ENCODE peak calls at places on chromosomes 4 and X, in five cellular contexts. M is fibroblast of the aortic adventitia, P is PC-3, O is body of pancreas, B is psoas muscle. Q is an unnamed sample.
A peak's percentile ranks its signal among the peaks of the same experiment; 100 is the strongest.

GRCh38 chr4:93829531-93830089 is 1.1 kb downstream of the ATOH1 start:
- DNase-seq in B (no peak), O (no peak), M (no peak), P (no peak), Q (no peak)

GRCh38 chr4:152729466-152729865 is 49.7 kb upstream of the TMEM154 start:
- DNase-seq in P (peak; percentile 73), O (no peak), M (peak; percentile 45), B (no peak), Q (no peak)

GRCh38 chr4:141195095-141195707 is 25.5 kb upstream of the ZNF330 start:
- DNase-seq in B (no peak), O (peak; percentile 17), M (peak; percentile 20), P (no peak), Q (peak; percentile 57)

GRCh38 chr4:121653986-121654385 is 42.8 kb downstream of the ANXA5 start:
- DNase-seq in O (no peak), B (no peak), M (no peak), P (no peak), Q (no peak)

GRCh38 chr4:176538217-176538925 is 218.6 kb downstream of the SPCS3 start:
- DNase-seq in P (peak; percentile 80), B (no peak), M (peak; percentile 93), O (no peak), Q (no peak)

GRCh38 chrX:136525738-136526606 is 6.0 kb upstream of the VGLL1 start:
- DNase-seq in M (peak; percentile 91), B (peak; percentile 82), P (peak; percentile 95), O (peak; percentile 68), Q (peak; percentile 72)

GRCh38 chrX:24574743-24575142 is 72.4 kb downstream of the PCYT1B start:
- DNase-seq in O (no peak), P (no peak), M (no peak), B (no peak), Q (no peak)

GRCh38 chr4:140005699-140006098 is 148.3 kb downstream of the MAML3 start:
- DNase-seq in B (no peak), O (no peak), M (no peak), P (peak; percentile 38), Q (no peak)

GRCh38 chr4:5956285-5957021 is 61.8 kb downstream of the C4orf50 start:
- DNase-seq in B (peak; percentile 63), O (peak; percentile 88), P (peak; percentile 10), M (no peak), Q (no peak)

GRCh38 chr4:100286601-100287000 is 96.3 kb upstream of the DDIT4L start:
- DNase-seq in M (no peak), O (no peak), B (no peak), P (no peak), Q (no peak)

GRCh38 chr4:77525538-77525937 is 80.1 kb upstream of the CXCL13 start:
- DNase-seq in O (no peak), B (no peak), M (no peak), P (peak; percentile 67), Q (no peak)

GRCh38 chr4:137474711-137475301 is 57.5 kb downstream of the PCDH18 start:
- DNase-seq in M (peak; percentile 73), B (no peak), P (peak; percentile 15), O (no peak), Q (no peak)

GRCh38 chrX:30364229-30364628 is 55.0 kb upstream of the NR0B1 start:
- DNase-seq in M (no peak), B (no peak), P (no peak), O (peak; percentile 5), Q (no peak)

GRCh38 chrX:72621163-72621562 is 48.5 kb upstream of the HDAC8 start:
- DNase-seq in O (no peak), P (peak; percentile 60), B (no peak), M (no peak), Q (no peak)

GRCh38 chr4:73841243-73841925 is 4.9 kb downstream of the CXCL6 start:
- DNase-seq in P (peak; percentile 80), M (peak; percentile 91), O (no peak), B (no peak), Q (no peak)

GRCh38 chrX:95063554-95063953 is 1389.5 kb downstream of the FAM133A start:
- DNase-seq in O (no peak), M (peak; percentile 55), B (no peak), P (peak; percentile 29), Q (no peak)

GRCh38 chrX:110086162-110086915 is 83.4 kb downstream of the TMEM164 start:
- DNase-seq in P (peak; percentile 73), B (no peak), O (no peak), M (peak; percentile 30), Q (no peak)

GRCh38 chr4:151184523-151185458 is 85.4 kb downstream of the RPS3A start:
- DNase-seq in P (peak; percentile 31), O (no peak), B (no peak), M (peak; percentile 71), Q (no peak)

GRCh38 chr4:154583230-154583629 is 7.3 kb downstream of the FGA start:
- DNase-seq in P (no peak), O (no peak), M (no peak), B (no peak), Q (no peak)

GRCh38 chrX:110321081-110321480 is 3.2 kb upstream of the AMMECR1 start:
- DNase-seq in O (no peak), P (no peak), M (no peak), B (no peak), Q (no peak)

GRCh38 chr4:155885666-155886065 is 17.8 kb upstream of the TDO2 start:
- DNase-seq in O (no peak), B (no peak), M (no peak), P (no peak), Q (no peak)

GRCh38 chr4:125390126-125390525 is 75.4 kb downstream of the FAT4 start:
- DNase-seq in B (no peak), M (peak; percentile 75), P (peak; percentile 39), O (no peak), Q (no peak)

GRCh38 chr4:46818604-46819003 is 90.4 kb downstream of the COX7B2 start:
- DNase-seq in O (no peak), B (no peak), P (peak; percentile 30), M (no peak), Q (no peak)

GRCh38 chr4:110484029-110484428 is 8.1 kb downstream of the ENPEP start:
- DNase-seq in P (no peak), B (no peak), M (no peak), O (no peak), Q (no peak)

GRCh38 chrX:44989995-44990770 is 117.2 kb downstream of the KDM6A start:
- DNase-seq in M (no peak), P (no peak), O (no peak), B (no peak), Q (no peak)

GRCh38 chr4:165288639-165289428 is 38.6 kb upstream of the MSMO1 start:
- DNase-seq in B (no peak), M (peak; percentile 81), O (no peak), P (peak; percentile 28), Q (peak; percentile 54)

GRCh38 chrX:132965461-132965860 is 7.0 kb upstream of the HS6ST2 start:
- DNase-seq in P (no peak), M (no peak), O (no peak), B (no peak), Q (no peak)

GRCh38 chr4:1747603-1747967 is 26.3 kb downstream of the TACC3 start:
- DNase-seq in M (no peak), B (no peak), P (no peak), O (no peak), Q (no peak)

GRCh38 chrX:140775211-140775610 is 65.7 kb downstream of the LINC00632 start:
- DNase-seq in P (no peak), M (peak; percentile 53), O (no peak), B (no peak), Q (no peak)

GRCh38 chrX:1242901-1243402 is 25.7 kb upstream of the CSF2RA start:
- DNase-seq in P (peak; percentile 39), O (no peak), B (no peak), M (no peak), Q (no peak)

GRCh38 chr4:1208266-1208961 is 36.0 kb upstream of the SPON2 start:
- DNase-seq in M (no peak), P (no peak), B (peak; percentile 56), O (peak; percentile 21), Q (no peak)

GRCh38 chr4:79421483-79421882 is 13.5 kb upstream of the GK2 start:
- DNase-seq in B (no peak), O (no peak), M (no peak), P (no peak), Q (no peak)

GRCh38 chrX:119272882-119273806 is 37.1 kb downstream of the PGRMC1 start:
- DNase-seq in B (peak; percentile 65), M (peak; percentile 7), P (no peak), O (peak; percentile 43), Q (peak; percentile 16)

GRCh38 chr4:120506536-120506935 is 416.0 kb downstream of the PRDM5 start:
- DNase-seq in B (no peak), M (no peak), O (no peak), P (no peak), Q (no peak)

GRCh38 chrX:80237072-80237471 is 183.2 kb upstream of the TENT5D start:
- DNase-seq in P (peak; percentile 33), B (no peak), O (no peak), M (peak; percentile 22), Q (no peak)
- TF ChIP-seq CTCF in P (peak; percentile 59), B (no peak), O (no peak), M (peak; percentile 14), Q (no peak)

DNA sequence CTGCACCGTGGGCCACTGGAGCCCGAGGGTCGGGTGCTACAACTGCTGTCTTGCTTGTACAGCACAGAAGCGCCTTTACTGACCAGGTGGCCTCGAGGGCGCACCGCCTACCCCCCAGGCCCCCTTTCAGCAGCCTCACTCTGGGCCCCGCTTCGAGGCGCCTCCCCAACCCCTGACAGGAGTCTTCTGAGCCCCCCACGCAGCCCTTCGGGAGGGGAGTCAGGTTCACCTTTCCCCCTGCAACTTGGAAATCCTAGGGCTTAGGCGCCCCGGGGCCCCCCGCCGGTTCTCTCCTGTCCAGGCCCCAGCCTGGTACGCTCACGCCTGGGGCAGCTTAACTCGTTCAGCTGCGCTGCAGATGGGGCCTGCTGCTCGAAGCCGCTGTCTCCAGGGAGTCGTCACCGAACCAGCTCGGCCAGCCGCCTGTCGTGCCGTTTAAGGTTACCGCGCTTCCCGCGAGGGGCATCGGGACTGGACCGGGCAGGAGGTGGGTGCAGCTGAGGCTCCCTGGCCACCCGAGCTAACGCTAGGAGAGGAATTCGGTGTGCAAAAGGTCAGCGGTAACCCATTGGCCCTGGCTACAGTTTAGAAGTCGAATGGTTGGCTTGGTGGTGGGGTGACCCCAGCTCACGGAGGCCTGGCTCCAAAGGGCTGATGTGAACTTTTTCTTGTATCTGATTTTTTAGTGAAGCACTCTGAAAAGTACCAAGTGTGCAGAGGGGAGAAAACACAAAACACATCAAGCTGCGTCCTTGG is 58.9 kb upstream of the BCOR start:
- DNase-seq in B (no peak), M (no peak), O (no peak), P (no peak), Q (no peak)
- H3K4me3 ChIP-seq in B (no peak overlapping the region), M (no peak overlapping the region), O (no peak overlapping the region), P (no peak overlapping the region), Q (no peak overlapping the region)

GRCh38 chrX:11381464-11381863 is 88.3 kb downstream of the AMELX start:
- DNase-seq in O (peak; percentile 36), M (peak; percentile 78), P (peak; percentile 77), B (no peak), Q (no peak)
- TF ChIP-seq CTCF in O (peak; percentile 13), M (peak; percentile 59), P (peak; percentile 71), B (peak; percentile 55), Q (peak; percentile 65)

DNA sequence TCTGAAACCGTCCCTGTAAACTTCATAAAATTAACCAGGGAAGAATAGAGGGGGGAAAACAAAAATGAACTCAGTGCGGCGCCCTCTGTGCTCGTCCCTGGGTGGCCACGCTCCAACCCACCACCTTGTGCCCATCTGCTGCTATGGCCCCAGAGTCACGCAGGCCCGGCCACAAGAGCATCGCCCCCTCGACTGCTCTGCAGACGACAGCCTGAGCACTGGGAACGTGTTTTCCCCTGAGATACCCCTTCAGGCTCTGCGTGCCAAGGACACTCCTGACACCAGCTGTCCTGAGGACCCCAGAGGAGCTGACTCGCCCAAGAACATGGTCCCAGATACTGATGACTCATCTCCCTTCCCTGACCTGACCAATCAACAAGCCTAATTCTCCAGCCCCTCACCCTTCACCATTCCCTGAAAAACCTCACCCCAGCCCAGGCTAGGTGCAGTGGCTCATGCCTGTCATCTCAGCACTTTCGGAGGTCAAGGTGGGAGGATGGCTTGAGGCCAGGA is 64.1 kb upstream of the GPR78 start:
- DNase-seq in B (no peak), M (no peak), P (no peak), O (no peak), Q (no peak)
- H3K4me3 ChIP-seq in B (no peak overlapping the region), M (no peak overlapping the region), P (no peak overlapping the region), O (no peak overlapping the region), Q (no peak overlapping the region)